ENCODE peak calls at places on chromosomes 2 and 18, in seven cellular contexts. One of them, this sample, is unnamed.

GRCh38 chr2:191913796-191914195 is 66.9 kb upstream of the CAVIN2 start:
- DNase-seq in H4: no peak
- DNase-seq in H7: no peak
- DNase-seq in NCI-H748 treated with DMSO at 0.1 percent for 48 hours: no peak
- DNase-seq in activated T-cell treated with anti-CD3 and anti-CD28 coated beads, Interleukin-2, amount 50 U/mL, for 72 hours: no peak
- DNase-seq in GM12891: no peak
- DNase-seq in HT1080: no peak
- DNase-seq in this sample: no peak

GRCh38 chr2:156077041-156077735 is 255.3 kb downstream of the NR4A2 start:
- DNase-seq in HT1080: peak; percentile 15
- DNase-seq in H4: peak; percentile 62
- DNase-seq in NCI-H748 treated with DMSO at 0.1 percent for 48 hours: no peak
- DNase-seq in GM12891: no peak
- DNase-seq in H7: no peak
- DNase-seq in activated T-cell treated with anti-CD3 and anti-CD28 coated beads, Interleukin-2, amount 50 U/mL, for 72 hours: no peak
- DNase-seq in this sample: peak; percentile 75

GRCh38 chr18:44130365-44130942 is 550.2 kb upstream of the SETBP1 start:
- DNase-seq in NCI-H748 treated with DMSO at 0.1 percent for 48 hours: peak; percentile 80
- DNase-seq in GM12891: peak; percentile 36
- DNase-seq in H7: peak; percentile 55
- DNase-seq in H4: peak; percentile 56
- DNase-seq in activated T-cell treated with anti-CD3 and anti-CD28 coated beads, Interleukin-2, amount 50 U/mL, for 72 hours: peak; percentile 1
- DNase-seq in HT1080: peak; percentile 29
- DNase-seq in this sample: peak; percentile 40

GRCh38 chr2:219434718-219435525 is at the start of gene SPEG:
- DNase-seq in GM12891: no peak
- DNase-seq in HT1080: no peak
- DNase-seq in activated T-cell treated with anti-CD3 and anti-CD28 coated beads, Interleukin-2, amount 50 U/mL, for 72 hours: no peak
- DNase-seq in NCI-H748 treated with DMSO at 0.1 percent for 48 hours: no peak
- DNase-seq in H7: peak; percentile 84
- DNase-seq in H4: no peak
- DNase-seq in this sample: no peak

GRCh38 chr18:62838475-62839098 is 123.2 kb downstream of the PHLPP1 start:
- DNase-seq in GM12891: no peak
- DNase-seq in H4: no peak
- DNase-seq in H7: no peak
- DNase-seq in activated T-cell treated with anti-CD3 and anti-CD28 coated beads, Interleukin-2, amount 50 U/mL, for 72 hours: no peak
- DNase-seq in HT1080: no peak
- DNase-seq in NCI-H748 treated with DMSO at 0.1 percent for 48 hours: no peak
- DNase-seq in this sample: no peak

GRCh38 chr2:178666458-178666857 is 140.8 kb downstream of the TTN start:
- DNase-seq in H4: no peak
- DNase-seq in HT1080: no peak
- DNase-seq in activated T-cell treated with anti-CD3 and anti-CD28 coated beads, Interleukin-2, amount 50 U/mL, for 72 hours: no peak
- DNase-seq in H7: no peak
- DNase-seq in GM12891: no peak
- DNase-seq in NCI-H748 treated with DMSO at 0.1 percent for 48 hours: no peak
- DNase-seq in this sample: peak; percentile 1

GRCh38 chr2:204541637-204542036 is 3.6 kb upstream of the PARD3B start:
- DNase-seq in GM12891: no peak
- DNase-seq in HT1080: no peak
- DNase-seq in H4: no peak
- DNase-seq in H7: no peak
- DNase-seq in NCI-H748 treated with DMSO at 0.1 percent for 48 hours: no peak
- DNase-seq in activated T-cell treated with anti-CD3 and anti-CD28 coated beads, Interleukin-2, amount 50 U/mL, for 72 hours: no peak
- DNase-seq in this sample: no peak

GRCh38 chr2:174449033-174449432 is 37.8 kb downstream of the GPR155 start:
- DNase-seq in HT1080: no peak
- DNase-seq in NCI-H748 treated with DMSO at 0.1 percent for 48 hours: no peak
- DNase-seq in H7: no peak
- DNase-seq in H4: no peak
- DNase-seq in GM12891: no peak
- DNase-seq in activated T-cell treated with anti-CD3 and anti-CD28 coated beads, Interleukin-2, amount 50 U/mL, for 72 hours: no peak
- DNase-seq in this sample: no peak

GRCh38 chr18:42798606-42799005 is 316.9 kb downstream of the RIT2 start:
- DNase-seq in H4: no peak
- DNase-seq in activated T-cell treated with anti-CD3 and anti-CD28 coated beads, Interleukin-2, amount 50 U/mL, for 72 hours: no peak
- DNase-seq in HT1080: no peak
- DNase-seq in GM12891: no peak
- DNase-seq in NCI-H748 treated with DMSO at 0.1 percent for 48 hours: no peak
- DNase-seq in H7: no peak
- DNase-seq in this sample: no peak

GRCh38 chr2:192657364-192657763 is 462.6 kb upstream of the TMEFF2 start:
- DNase-seq in activated T-cell treated with anti-CD3 and anti-CD28 coated beads, Interleukin-2, amount 50 U/mL, for 72 hours: no peak
- DNase-seq in H7: no peak
- DNase-seq in HT1080: no peak
- DNase-seq in GM12891: no peak
- DNase-seq in NCI-H748 treated with DMSO at 0.1 percent for 48 hours: peak; percentile 97
- DNase-seq in H4: no peak
- DNase-seq in this sample: no peak

GRCh38 chr18:22106536-22107292 is 62.7 kb upstream of the GATA6 start:
- DNase-seq in activated T-cell treated with anti-CD3 and anti-CD28 coated beads, Interleukin-2, amount 50 U/mL, for 72 hours: no peak
- DNase-seq in HT1080: peak; percentile 35
- DNase-seq in GM12891: no peak
- DNase-seq in H7: no peak
- DNase-seq in H4: peak; percentile 31
- DNase-seq in NCI-H748 treated with DMSO at 0.1 percent for 48 hours: no peak
- DNase-seq in this sample: peak; percentile 85

GRCh38 chr2:232721261-232721660 is 24.1 kb downstream of the GIGYF2 start:
- DNase-seq in GM12891: no peak
- DNase-seq in H4: no peak
- DNase-seq in HT1080: no peak
- DNase-seq in H7: no peak
- DNase-seq in NCI-H748 treated with DMSO at 0.1 percent for 48 hours: no peak
- DNase-seq in activated T-cell treated with anti-CD3 and anti-CD28 coated beads, Interleukin-2, amount 50 U/mL, for 72 hours: no peak
- DNase-seq in this sample: no peak

GRCh38 chr2:223952280-223952968 is 4.8 kb upstream of the MRPL44 start:
- DNase-seq in NCI-H748 treated with DMSO at 0.1 percent for 48 hours: no peak
- DNase-seq in GM12891: no peak
- DNase-seq in activated T-cell treated with anti-CD3 and anti-CD28 coated beads, Interleukin-2, amount 50 U/mL, for 72 hours: no peak
- DNase-seq in H4: no peak
- DNase-seq in H7: no peak
- DNase-seq in HT1080: no peak
- DNase-seq in this sample: no peak

GRCh38 chr2:55000335-55000734 is 49.9 kb downstream of the RTN4 start:
- DNase-seq in GM12891: no peak
- DNase-seq in H7: no peak
- DNase-seq in HT1080: no peak
- DNase-seq in activated T-cell treated with anti-CD3 and anti-CD28 coated beads, Interleukin-2, amount 50 U/mL, for 72 hours: no peak
- DNase-seq in H4: no peak
- DNase-seq in NCI-H748 treated with DMSO at 0.1 percent for 48 hours: no peak
- DNase-seq in this sample: no peak

GRCh38 chr2:70977605-70978205 is 725 bp upstream of the ANKRD53 start:
- DNase-seq in activated T-cell treated with anti-CD3 and anti-CD28 coated beads, Interleukin-2, amount 50 U/mL, for 72 hours: no peak
- DNase-seq in H7: peak; percentile 30
- DNase-seq in HT1080: no peak
- DNase-seq in GM12891: no peak
- DNase-seq in NCI-H748 treated with DMSO at 0.1 percent for 48 hours: no peak
- DNase-seq in H4: no peak
- DNase-seq in this sample: peak; percentile 88

GRCh38 chr18:72419914-72420313 is 124.2 kb downstream of the CBLN2 start:
- DNase-seq in activated T-cell treated with anti-CD3 and anti-CD28 coated beads, Interleukin-2, amount 50 U/mL, for 72 hours: no peak
- DNase-seq in H4: no peak
- DNase-seq in H7: no peak
- DNase-seq in GM12891: no peak
- DNase-seq in NCI-H748 treated with DMSO at 0.1 percent for 48 hours: no peak
- DNase-seq in HT1080: peak; percentile 51
- DNase-seq in this sample: no peak

GRCh38 chr18:77108001-77108692 is 24.4 kb downstream of the MBP start:
- DNase-seq in NCI-H748 treated with DMSO at 0.1 percent for 48 hours: no peak
- DNase-seq in HT1080: peak; percentile 77
- DNase-seq in GM12891: no peak
- DNase-seq in H4: peak; percentile 85
- DNase-seq in activated T-cell treated with anti-CD3 and anti-CD28 coated beads, Interleukin-2, amount 50 U/mL, for 72 hours: peak; percentile 51
- DNase-seq in H7: no peak
- DNase-seq in this sample: peak; percentile 71

This sample was measured in bronchial epithelial cell.